ENCODE peak calls at places on chromosomes 7 and 10, in five cellular contexts. Z is brain microvascular endothelial cell, N is mammary epithelial cell, K is astrocyte of the spinal cord, H is osteocyte. Y is an unnamed sample.

GRCh38 chr10:86066696-86067095 is 299.9 kb downstream of the GRID1 start:
- DNase-seq in Z (no peak), H (no peak), N (no peak), K (no peak), Y (no peak)

GRCh38 chr7:20409961-20410360 is 79.3 kb downstream of the ITGB8 start:
- DNase-seq in Z (no peak), K (no peak), N (no peak), H (no peak), Y (no peak)

GRCh38 chr10:131260452-131261211 is 50.9 kb downstream of the TCERG1L start:
- DNase-seq in Z (no peak), H (no peak), K (no peak), N (no peak), Y (no peak)

GRCh38 chr7:99392659-99393362 is 15.6 kb downstream of the PDAP1 start:
- DNase-seq in H (no peak), K (peak; percentile 69), N (no peak), Z (no peak), Y (no peak)

GRCh38 chr7:157708896-157709295 is 372.1 kb downstream of the DNAJB6 start:
- DNase-seq in N (no peak), K (no peak), H (no peak), Z (no peak), Y (no peak)

GRCh38 chr10:13788320-13788600 is 201.5 kb downstream of the PRPF18 start:
- DNase-seq in Z (no peak), K (no peak), H (no peak), N (no peak), Y (no peak)

GRCh38 chr10:124717911-124718734 is 26.1 kb downstream of the FAM53B start:
- DNase-seq in H (no peak), Z (no peak), N (peak; percentile 71), K (no peak), Y (no peak)

GRCh38 chr10:49539320-49539885 is 482 bp upstream of the ERCC6 start:
- DNase-seq in Z (peak; percentile 63), H (no peak), K (peak; percentile 68), N (peak; percentile 69), Y (peak; percentile 52)

GRCh38 chr10:93745411-93746065 is 12.2 kb upstream of the LGI1 start:
- DNase-seq in H (no peak), N (no peak), Z (no peak), K (peak; percentile 16), Y (no peak)

GRCh38 chr10:77041636-77042258 is 595.9 kb downstream of the KCNMA1 start:
- DNase-seq in K (no peak), H (no peak), N (no peak), Z (peak; percentile 6), Y (no peak)

GRCh38 chr10:74548676-74549075 is 277.7 kb upstream of the KAT6B start:
- DNase-seq in Z (no peak), K (no peak), N (no peak), H (no peak), Y (no peak)

GRCh38 chr7:154997840-154998370 is 5.0 kb downstream of the PAXIP1 start:
- DNase-seq in H (no peak), N (peak; percentile 50), Z (no peak), K (no peak), Y (no peak)

GRCh38 chr7:7219216-7219615 is 36.9 kb downstream of the C1GALT1 start:
- DNase-seq in K (no peak), N (peak; percentile 9), H (no peak), Z (no peak), Y (no peak)

GRCh38 chr10:126384269-126384873 is 3.9 kb downstream of the ADAM12 start:
- DNase-seq in N (no peak), Z (peak; percentile 82), K (peak; percentile 86), H (no peak), Y (no peak)

GRCh38 chr10:82148764-82149163 is 273.8 kb downstream of the NRG3 start:
- DNase-seq in H (no peak), N (no peak), K (no peak), Z (no peak), Y (no peak)

GRCh38 chr7:112162161-112163020 is 43.8 kb downstream of the DOCK4 start:
- DNase-seq in H (peak; percentile 87), Z (peak; percentile 82), K (peak; percentile 77), N (no peak), Y (no peak)

DNA sequence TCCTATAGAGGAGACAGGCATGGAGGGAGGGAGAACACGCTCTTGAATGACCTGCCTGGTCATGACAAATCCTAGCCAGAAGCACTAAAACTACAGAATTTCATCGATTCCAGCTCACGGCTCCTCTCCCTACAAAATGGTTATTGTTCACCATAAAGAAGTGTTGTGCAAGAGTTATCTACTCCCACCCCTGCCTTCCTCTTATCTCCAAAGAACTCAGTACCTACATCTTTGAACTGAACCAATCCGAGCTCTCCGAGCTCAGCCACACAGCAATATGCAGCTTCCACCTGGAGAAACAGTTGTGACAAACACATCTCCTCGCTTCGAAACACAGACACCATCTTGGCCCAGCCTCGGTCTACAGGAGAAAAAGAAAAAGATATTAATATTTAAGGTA is 26.9 kb upstream of the TMEM213 start:
- DNase-seq in N (no peak), H (no peak), Z (no peak), K (no peak), Y (no peak)
- TF ChIP-seq CTCF in N (no peak), H (no peak), Z (no peak), K (no peak), Y (no peak)

GRCh38 chr7:43700059-43700501 is 29.2 kb downstream of the COA1 start:
- DNase-seq in Z (no peak), K (peak; percentile 82), N (peak; percentile 46), H (no peak), Y (no peak)
- TF ChIP-seq CTCF in Z (peak; percentile 52), K (peak; percentile 41), N (peak; percentile 60), H (peak; percentile 76), Y (peak; percentile 53)

GRCh38 chr10:101355307-101355706 is 1.3 kb downstream of the BTRC start:
- DNase-seq in Z (no peak), K (no peak), N (no peak), H (no peak), Y (no peak)

GRCh38 chr10:101351477-101351876 is 2.5 kb upstream of the BTRC start:
- DNase-seq in K (no peak), Z (no peak), N (no peak), H (no peak), Y (no peak)

GRCh38 chr10:101353692-101354583 is at the start of gene BTRC:
- DNase-seq in H (peak; percentile 98), Z (peak; percentile 99), K (peak; percentile 100), N (peak; percentile 100), Y (peak; percentile 86)

GRCh38 chr10:101356132-101356531 is 2.2 kb downstream of the BTRC start:
- DNase-seq in H (no peak), K (no peak), Z (no peak), N (no peak), Y (no peak)

GRCh38 chr10:101354584-101355070 is 662 bp downstream of the BTRC start:
- DNase-seq in H (no peak), Z (peak; percentile 28), K (no peak), N (no peak), Y (no peak)
- TF ChIP-seq CTCF in H (no peak), Z (no peak), K (no peak), N (no peak), Y (no peak)

GRCh38 chr7:17248527-17248926 is 49.9 kb upstream of the AHR start:
- DNase-seq in Z (no peak), K (no peak), N (no peak), H (no peak), Y (no peak)
- TF ChIP-seq CTCF in Z (no peak), K (no peak), N (no peak), H (no peak), Y (no peak)